ENCODE peak calls at places on chromosomes 11 and 22, in eight cellular contexts. A is mesenchymal stem cell; T is uterus; K is CD4-positive, alpha-beta memory T cell; V is transverse colon; F is endodermal cell; L is neural progenitor cell; S is endothelial cell of umbilical vein. R is an unnamed sample. For H3K36me3 and H3K27me3, the result is how much of the 10 kb centered on the place peaks cover.

GRCh38 chr11:128498846-128499245 is 88.5 kb downstream of the ETS1 start:
- DNase-seq in F (no peak), L (no peak), A (peak), K (no peak), V (no peak), T (no peak), S (no peak), R (no peak)

GRCh38 chr11:111697910-111698309 is 68.3 kb downstream of the PPP2R1B start:
- DNase-seq in S (no peak), T (no peak), F (no peak), A (no peak), V (no peak), K (no peak), L (no peak), R (no peak)

GRCh38 chr11:113663567-113663966 is 42.5 kb downstream of the TMPRSS5 start:
- DNase-seq in A (no peak), L (no peak), K (no peak), F (peak), T (no peak), S (no peak), V (no peak), R (no peak)

GRCh38 chr11:68355471-68355870 is 43.1 kb downstream of the LRP5 start:
- DNase-seq in S (no peak), F (no peak), L (no peak), K (no peak), V (no peak), A (no peak), T (no peak), R (no peak)

GRCh38 chr11:46281374-46281831 is 3.9 kb downstream of the CREB3L1 start:
- DNase-seq in V (peak), T (peak), F (peak), K (no peak), A (peak), S (no peak), L (peak), R (peak)

GRCh38 chr11:85118151-85118550 is 509.0 kb downstream of the DLG2 start:
- DNase-seq in A (no peak), S (no peak), K (no peak), F (no peak), T (no peak), V (no peak), L (peak), R (no peak)

GRCh38 chr22:42437488-42438292 is 5.5 kb upstream of the NFAM1 start:
- DNase-seq in T (peak), S (peak), V (peak), K (peak), L (peak), A (peak), F (peak), R (peak)

GRCh38 chr22:21800552-21801303 is 65.1 kb upstream of the YPEL1 start:
- DNase-seq in S (no peak), T (no peak), F (no peak), A (no peak), L (no peak), V (no peak), K (no peak), R (no peak)

GRCh38 chr11:63892233-63892632 is 24.7 kb downstream of the RCOR2 start:
- DNase-seq in S (no peak), L (peak), V (no peak), K (no peak), A (peak), T (no peak), F (no peak), R (no peak)

GRCh38 chr11:97814325-97814959 is 1206.3 kb upstream of the CNTN5 start:
- DNase-seq in T (no peak), S (peak), V (no peak), L (no peak), F (no peak), A (peak), K (no peak), R (no peak)

GRCh38 chr11:2934611-2935239 is 5.5 kb upstream of the PHLDA2 start:
- DNase-seq in V (no peak), K (no peak), A (no peak), T (no peak), L (no peak), S (no peak), F (no peak), R (no peak)

GRCh38 chr11:44600739-44601416 is 35.4 kb downstream of the CD82 start:
- DNase-seq in L (no peak), A (no peak), T (no peak), F (no peak), V (no peak), K (no peak), S (no peak), R (peak)

GRCh38 chr11:31437742-31438435 is 68.2 kb downstream of the DNAJC24 start:
- DNase-seq in S (no peak), T (no peak), L (no peak), A (peak), F (no peak), K (no peak), V (no peak), R (no peak)

GRCh38 chr22:44659140-44659539 is 42.9 kb upstream of the PRR5 start:
- DNase-seq in T (no peak), K (no peak), V (no peak), F (peak), L (no peak), A (no peak), S (no peak), R (peak)

GRCh38 chr11:69400140-69400539 is 81.3 kb upstream of the LINC01488 start:
- DNase-seq in S (no peak), K (no peak), F (no peak), L (no peak), T (no peak), A (no peak), V (no peak), R (no peak)

GRCh38 chr22:46738961-46739870 is 1.2 kb upstream of the CERK start:
- DNase-seq in F (peak), L (peak), K (peak), V (peak), A (peak), S (peak), T (no peak), R (peak)

GRCh38 chr11:86449993-86450629 is 75.4 kb downstream of the CCDC81 start:
- DNase-seq in L (no peak), V (no peak), F (no peak), K (no peak), A (no peak), T (no peak), S (no peak), R (no peak)

GRCh38 chr11:120941000-120941399 is 82.9 kb upstream of the TBCEL start:
- DNase-seq in A (no peak), S (no peak), K (no peak), T (no peak), F (no peak), L (no peak), V (no peak), R (no peak)

GRCh38 chr11:66852466-66853241 is 4.2 kb upstream of the LRFN4 start:
- DNase-seq in A (no peak), S (no peak), K (no peak), V (no peak), L (no peak), T (no peak), F (peak), R (peak)

GRCh38 chr22:33542153-33542552 is 378.1 kb downstream of the LARGE1 start:
- DNase-seq in F (no peak), A (peak), L (no peak), V (no peak), K (no peak), T (peak), S (no peak), R (no peak)

GRCh38 chr11:67248653-67249052 is 17.6 kb upstream of the GRK2 start:
- DNase-seq in V (no peak), L (no peak), T (no peak), S (no peak), A (no peak), F (no peak), K (no peak), R (no peak)

GRCh38 chr22:24401824-24402434 is 25.5 kb upstream of the ADORA2A start:
- DNase-seq in V (no peak), A (no peak), F (no peak), S (no peak), K (no peak), L (no peak), T (no peak), R (peak)
- H3K4me3 ChIP-seq in V (no peak), A (no peak), F (no peak), S (no peak), K (no peak), L (no peak), T (no peak), R (no peak)

GRCh38 chr22:41248758-41249157 is 8.0 kb upstream of the CHADL start:
- DNase-seq in T (no peak), S (no peak), F (no peak), L (no peak), V (no peak), A (no peak), K (no peak), R (no peak)

GRCh38 chr22:41252365-41252764 is 11.6 kb upstream of the CHADL start:
- DNase-seq in T (no peak), V (no peak), S (no peak), F (no peak), A (no peak), K (no peak), L (no peak), R (no peak)

GRCh38 chr22:41249442-41249841 is 8.7 kb upstream of the CHADL start:
- DNase-seq in K (no peak), V (no peak), S (no peak), F (no peak), L (no peak), T (no peak), A (no peak), R (no peak)

GRCh38 chr22:41248314-41248713 is 7.6 kb upstream of the CHADL start:
- DNase-seq in F (no peak), K (no peak), A (no peak), T (no peak), L (no peak), S (no peak), V (no peak), R (no peak)

DNA sequence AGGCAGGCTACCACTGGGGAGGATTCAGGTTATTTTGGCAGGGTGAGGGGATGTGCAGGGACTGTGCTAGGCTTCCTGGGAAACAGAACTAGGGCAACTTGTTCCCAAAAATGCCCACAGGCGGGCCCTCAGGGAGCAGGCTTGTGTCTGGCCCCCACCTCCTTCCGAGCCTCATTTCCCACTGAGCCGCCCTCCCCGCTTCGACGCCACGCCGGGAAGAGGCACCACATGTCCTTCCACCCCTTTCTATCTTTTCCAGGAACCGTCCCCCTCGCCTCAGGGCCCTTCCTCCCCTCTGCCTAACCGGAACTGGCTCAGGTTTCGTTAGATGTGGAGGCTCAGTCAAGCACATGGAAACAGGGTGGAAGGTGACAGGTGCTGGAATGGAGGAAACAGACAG is 9.4 kb upstream of the CHADL start:
- DNase-seq in K (no peak), L (no peak), V (no peak), S (no peak), T (no peak), F (no peak), A (no peak), R (no peak)
- H3K36me3 ChIP-seq in K (half or more), L (under half), V (under half), S (under half), T (under half), F (under half), A (half or more), R (half or more)

DNA sequence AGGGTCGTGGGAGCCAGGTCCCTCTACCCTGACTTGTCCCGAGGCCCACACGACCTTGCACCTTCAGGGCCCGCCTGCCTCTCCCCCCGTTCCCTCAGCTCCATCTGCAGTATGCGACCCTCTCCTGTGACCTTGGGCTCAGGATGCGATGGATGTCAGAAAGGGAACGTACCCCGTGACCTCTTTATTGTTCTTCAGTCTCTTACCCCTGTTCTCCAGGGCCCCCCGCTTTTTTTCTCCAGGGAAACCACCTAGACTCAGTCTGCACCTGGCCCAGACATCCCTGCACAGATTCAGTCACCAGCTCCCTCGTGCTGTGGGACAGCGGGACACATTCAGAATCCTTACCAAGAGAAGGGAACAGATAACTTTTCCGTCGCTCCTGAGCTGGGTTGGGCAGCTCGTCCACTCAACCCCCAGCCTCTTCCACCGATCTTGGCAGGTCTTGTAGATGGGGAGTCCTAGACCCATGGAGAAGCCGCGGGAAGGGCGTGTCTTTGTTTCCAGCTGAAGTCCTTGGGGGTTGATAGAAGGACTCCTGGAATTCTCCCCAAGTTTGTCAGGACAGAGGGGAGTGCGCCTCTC is 1.3 kb upstream of the PHOX2A start:
- DNase-seq in F (peak), A (no peak), L (no peak), V (no peak), S (no peak), T (no peak), K (no peak), R (peak)
- H3K27me3 ChIP-seq in F (half or more), A (half or more), L (half or more), V (half or more), S (half or more), T (half or more), K (under half), R (half or more)

DNA sequence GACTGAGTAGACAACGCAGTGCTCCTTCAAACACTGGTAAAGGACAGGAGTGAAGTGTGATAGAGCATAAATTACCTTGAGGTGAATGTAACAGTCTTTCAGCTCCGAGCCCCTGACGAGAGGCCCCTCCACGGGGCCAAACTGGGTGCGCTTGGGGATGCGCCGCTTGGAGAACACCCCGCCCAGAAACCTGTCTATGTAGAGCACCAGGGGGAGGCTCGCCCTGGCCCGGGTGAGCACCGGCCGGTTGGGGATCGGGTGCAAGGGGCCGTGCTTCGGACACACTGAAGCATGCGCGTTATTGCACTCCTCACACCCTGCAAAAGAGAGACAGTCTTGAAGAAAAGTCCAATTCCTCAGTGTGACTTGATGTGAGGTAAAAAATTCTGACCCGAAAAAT is 49.3 kb upstream of the NFRKB start:
- DNase-seq in S (no peak), T (no peak), A (no peak), K (no peak), L (no peak), F (no peak), V (no peak), R (no peak)
- H3K4me3 ChIP-seq in S (no peak), T (no peak), A (no peak), K (no peak), L (no peak), F (no peak), V (no peak), R (no peak)

GRCh38 chr22:36337365-36338130 is 50.2 kb downstream of the MYH9 start:
- DNase-seq in S (no peak), K (no peak), F (no peak), V (no peak), L (no peak), T (no peak), A (no peak), R (no peak)
- H3K36me3 ChIP-seq in S (under half), K (half or more), F (half or more), V (under half), L (under half), T (under half), A (half or more), R (under half)

DNA sequence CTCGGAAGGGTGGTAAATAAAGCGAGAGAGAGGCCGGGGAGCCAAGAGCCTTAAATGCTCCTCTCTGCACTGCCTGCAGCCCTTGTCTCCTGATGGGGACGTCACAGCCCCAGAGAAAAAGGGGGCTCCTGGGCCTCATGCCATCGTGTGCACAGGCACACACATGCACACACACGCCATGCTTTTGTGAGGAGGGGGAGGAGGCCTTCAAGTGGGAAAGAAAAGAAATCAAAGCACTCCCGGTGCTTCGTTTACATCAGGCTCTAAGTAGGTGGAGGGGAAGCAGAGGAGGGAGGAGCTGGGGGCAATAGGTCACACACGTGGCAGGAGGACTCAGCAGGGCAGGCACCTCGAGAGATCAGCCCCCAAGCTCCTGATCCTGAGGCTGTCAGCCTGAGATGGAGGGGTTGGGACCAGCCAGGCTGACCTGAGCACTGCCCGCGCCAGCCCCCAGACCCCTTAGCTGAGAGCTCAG is 68.2 kb upstream of the NECTIN1 start:
- DNase-seq in F (no peak), L (peak), A (no peak), V (no peak), K (no peak), T (no peak), S (no peak), R (peak)
- H3K27me3 ChIP-seq in F (half or more), L (under half), A (half or more), V (under half), K (under half), T (under half), S (under half), R (under half)

DNA sequence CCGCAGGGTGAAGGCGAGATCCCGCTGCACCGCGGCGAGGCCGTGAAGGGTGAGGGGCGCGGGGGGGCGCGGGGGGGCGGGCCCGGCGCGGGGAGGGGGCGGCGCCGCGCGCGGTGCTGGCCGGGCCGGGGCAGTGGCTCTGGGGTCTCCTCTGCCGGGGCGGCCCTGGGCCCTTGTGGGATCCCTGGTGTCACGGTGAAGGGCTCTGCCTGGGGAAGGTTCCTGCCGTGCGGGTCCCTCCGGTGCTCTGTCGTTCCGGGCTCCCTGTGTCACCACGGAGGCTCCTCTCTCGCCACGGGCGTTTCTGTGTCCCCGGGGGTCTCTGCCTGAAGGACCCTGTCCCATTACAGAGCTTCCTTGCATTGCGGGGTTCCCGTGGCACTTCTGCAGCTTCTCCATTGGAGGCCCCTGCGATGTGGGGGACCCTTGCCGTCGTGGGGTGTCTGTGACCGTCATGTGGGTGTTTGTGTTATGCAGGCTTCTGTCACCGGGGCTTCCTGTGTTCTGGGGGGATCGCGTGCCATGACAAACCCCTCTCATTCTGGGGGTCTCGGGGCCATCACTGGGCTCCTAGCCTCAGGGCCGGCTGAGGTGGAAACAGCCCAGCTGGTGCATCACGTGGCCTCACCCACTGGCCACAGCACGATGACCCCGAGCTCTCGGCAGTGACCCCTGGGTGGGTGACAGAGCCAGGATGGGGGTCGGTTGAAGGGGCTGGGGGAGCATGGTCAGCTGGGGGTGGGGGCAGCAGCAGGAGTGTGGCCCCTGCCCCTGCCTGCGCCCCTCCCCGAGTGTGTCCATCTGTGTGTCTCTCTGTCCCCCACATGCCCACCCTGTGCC is 25.3 kb downstream of the SHANK3 start:
- DNase-seq in T (no peak), A (no peak), L (no peak), V (no peak), K (no peak), S (no peak), F (peak), R (peak)
- H3K4me3 ChIP-seq in T (no peak), A (peak), L (peak), V (peak), K (no peak), S (no peak), F (peak), R (peak)